ENCODE peak calls at places on chromosomes 3 and 15, in five cellular contexts. D is HCT116; U is aorta; Q is CD8-positive, alpha-beta memory T cell; P is neural progenitor cell. C is an unnamed sample.

GRCh38 chr15:58929891-58930416 is 3.5 kb downstream of the SLTM start:
- DNase-seq in D (no peak), U (no peak), Q (no peak), P (no peak), C (no peak)

GRCh38 chr3:138062626-138063025 is 52.7 kb downstream of the CLDN18 start:
- DNase-seq in D (no peak), U (no peak), Q (no peak), P (no peak), C (no peak)

GRCh38 chr3:123352134-123352554 is 96.7 kb downstream of the ADCY5 start:
- DNase-seq in D (no peak), U (peak; percentile 89), Q (no peak), P (no peak), C (no peak)

GRCh38 chr15:58498821-58499580 is 67.2 kb downstream of the LIPC start:
- DNase-seq in D (no peak), U (no peak), Q (no peak), P (peak; percentile 12), C (no peak)

GRCh38 chr15:37907136-37907535 is 27.3 kb upstream of the TMCO5A start:
- DNase-seq in D (peak; percentile 4), U (no peak), Q (no peak), P (no peak), C (no peak)

GRCh38 chr3:17207019-17207418 is 322.3 kb downstream of the PLCL2 start:
- DNase-seq in D (no peak), U (no peak), Q (no peak), P (no peak), C (no peak)

GRCh38 chr3:174023445-174023844 is 625.9 kb downstream of the NLGN1 start:
- DNase-seq in D (no peak), U (no peak), Q (no peak), P (no peak), C (no peak)

GRCh38 chr15:60002528-60003218 is 1.4 kb upstream of the FOXB1 start:
- DNase-seq in D (no peak), U (no peak), Q (no peak), P (no peak), C (peak; percentile 5)

GRCh38 chr3:86991840-86992430 is 986 bp upstream of the VGLL3 start:
- DNase-seq in D (no peak), U (no peak), Q (no peak), P (no peak), C (no peak)

GRCh38 chr15:25055356-25056068 is 100.7 kb downstream of the SNRPN start:
- DNase-seq in D (no peak), U (peak; percentile 6), Q (peak; percentile 22), P (no peak), C (no peak)

GRCh38 chr3:150447084-150447483 is 39.0 kb downstream of the TSC22D2 start:
- DNase-seq in D (no peak), U (no peak), Q (no peak), P (no peak), C (no peak)
- H3K4me1 ChIP-seq in D (peaks cover 24% of the 10 kb centered on the region), U (no peaks in the 10 kb centered on the region), Q (peaks cover 4% of the 10 kb centered on the region), P (no peaks in the 10 kb centered on the region), C (no peaks in the 10 kb centered on the region)

DNA sequence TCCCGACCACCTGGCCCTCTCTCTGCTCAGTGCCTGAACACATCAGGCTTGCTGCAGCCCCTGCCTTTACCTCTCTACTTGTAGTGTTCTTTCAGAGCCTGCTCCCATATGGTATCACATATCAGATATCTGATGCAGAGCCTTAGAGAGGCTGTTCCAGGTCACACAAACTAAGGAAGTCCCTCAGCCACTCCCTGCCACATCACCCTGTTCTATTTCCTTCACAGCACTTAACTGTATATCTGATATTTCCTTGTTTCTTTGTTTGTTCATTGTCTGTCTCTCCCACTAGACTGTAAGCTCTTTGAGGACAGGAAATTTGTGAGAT is 976 bp upstream of the ALDH1L1 start:
- DNase-seq in D (no peak), U (no peak), Q (no peak), P (no peak), C (no peak)
- H3K4me3 ChIP-seq in D (no peak overlapping the region), U (no peak overlapping the region), Q (no peak overlapping the region), P (no peak overlapping the region), C (no peak overlapping the region)

GRCh38 chr3:42637001-42637400 is 16.5 kb upstream of the ZBTB47 start:
- DNase-seq in D (no peak), U (no peak), Q (no peak), P (no peak), C (no peak)

GRCh38 chr3:42640129-42640528 is 13.4 kb upstream of the ZBTB47 start:
- DNase-seq in D (no peak), U (no peak), Q (no peak), P (no peak), C (no peak)

GRCh38 chr3:42638339-42638842 is 15.1 kb upstream of the ZBTB47 start:
- DNase-seq in D (no peak), U (no peak), Q (no peak), P (no peak), C (peak; percentile 85)

GRCh38 chr3:42639192-42639591 is 14.3 kb upstream of the ZBTB47 start:
- DNase-seq in D (no peak), U (no peak), Q (no peak), P (no peak), C (no peak)

DNA sequence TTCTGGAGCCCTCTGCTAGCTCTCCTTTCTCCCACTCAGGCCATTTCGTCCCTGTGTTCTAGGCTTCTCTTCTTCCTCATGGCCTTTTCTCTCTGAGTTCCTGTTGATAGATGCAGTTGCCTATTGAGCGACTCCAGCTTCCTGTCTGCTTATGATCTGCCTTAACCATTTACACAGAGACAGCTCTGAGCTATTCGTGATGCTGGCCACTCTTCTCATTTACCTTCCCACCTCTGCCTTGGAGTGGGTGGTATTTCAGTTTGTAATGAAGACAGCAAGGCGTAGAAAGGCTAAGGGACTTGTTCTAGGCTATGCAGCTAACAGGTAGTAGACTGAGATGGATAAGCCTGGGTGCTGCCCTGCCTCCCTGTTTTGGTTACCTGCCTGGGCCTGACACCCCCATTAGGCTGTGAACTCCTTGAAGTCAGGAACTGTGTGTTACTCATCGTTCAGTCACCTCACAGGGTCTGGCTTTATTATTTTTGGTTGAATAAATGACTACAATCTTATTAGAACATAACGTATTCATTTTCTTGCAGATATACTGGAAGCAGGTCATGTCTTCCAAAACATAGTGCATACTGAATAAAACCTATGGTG is 12.6 kb upstream of the ZBTB47 start:
- DNase-seq in D (no peak), U (no peak), Q (no peak), P (no peak), C (no peak)
- H3K27ac ChIP-seq in D (no peak overlapping the region), U (no peak overlapping the region), Q (no peak overlapping the region), P (no peak overlapping the region), C (no peak overlapping the region)

DNA sequence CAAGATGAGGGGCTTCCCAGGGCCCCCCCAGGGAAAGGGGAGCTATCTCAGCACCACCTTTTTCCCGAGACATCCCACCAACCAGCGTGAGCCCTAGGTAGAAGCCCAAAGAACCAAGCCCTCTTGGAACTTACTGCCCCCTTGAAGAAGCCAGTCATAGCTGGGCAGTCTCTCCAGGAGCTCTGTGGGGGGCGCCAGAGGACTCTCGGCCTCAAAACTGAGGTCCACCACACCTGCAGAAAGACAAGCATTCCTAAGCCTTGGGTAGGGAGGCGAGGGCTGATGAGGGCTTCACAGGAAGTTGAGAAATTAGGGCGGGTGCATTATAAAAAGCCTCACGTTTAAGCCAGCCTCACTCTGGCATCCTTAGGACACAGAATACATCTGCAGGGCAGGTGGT is 9.0 kb downstream of the SSUH2 start:
- DNase-seq in D (no peak), U (no peak), Q (no peak), P (no peak), C (no peak)
- H3K4me1 ChIP-seq in D (peaks cover 45% of the 10 kb centered on the region), U (no peaks in the 10 kb centered on the region), Q (no peaks in the 10 kb centered on the region), P (peaks cover 24% of the 10 kb centered on the region), C (no peaks in the 10 kb centered on the region)

DNA sequence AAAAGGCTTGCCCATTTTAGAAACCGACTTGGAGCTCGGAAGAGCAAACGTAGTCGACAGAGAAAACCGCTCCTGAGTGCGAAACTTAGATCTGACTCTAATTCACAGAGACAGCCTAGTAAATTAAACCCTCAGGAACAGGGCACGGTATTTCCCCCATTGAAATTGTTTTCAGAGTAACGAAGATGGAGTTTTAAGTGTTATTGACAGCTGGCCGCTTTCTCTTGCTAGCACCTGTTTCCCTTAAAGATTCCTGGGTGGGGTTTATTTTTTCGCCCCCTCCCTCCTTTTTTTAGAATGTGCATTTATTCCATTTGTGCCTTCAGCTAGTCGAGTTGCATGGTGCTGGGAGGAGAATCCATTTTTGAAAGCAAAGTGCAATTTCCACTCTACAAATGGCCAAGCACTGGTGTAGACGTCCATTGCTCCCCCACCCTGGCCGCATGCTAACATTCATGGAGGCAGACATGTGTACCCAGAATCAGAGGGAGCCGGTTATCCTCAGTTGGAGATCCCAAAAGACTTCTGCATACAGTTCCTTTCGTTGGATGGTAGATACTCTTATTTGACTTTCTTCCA is 532.0 kb upstream of the SEMA6D start:
- DNase-seq in D (no peak), U (no peak), Q (no peak), P (no peak), C (no peak)
- H3K4me3 ChIP-seq in D (no peak overlapping the region), U (peak overlapping the region; percentile 99), Q (no peak overlapping the region), P (peak overlapping the region; percentile 66), C (no peak overlapping the region)

GRCh38 chr3:59313365-59313764 is 263.5 kb upstream of the CFAP20DC start:
- DNase-seq in D (peak; percentile 28), U (no peak), Q (no peak), P (peak; percentile 68), C (peak; percentile 53)

GRCh38 chr3:59306436-59306835 is 256.6 kb upstream of the CFAP20DC start:
- DNase-seq in D (no peak), U (no peak), Q (no peak), P (no peak), C (no peak)

GRCh38 chr3:59308001-59308400 is 258.2 kb upstream of the CFAP20DC start:
- DNase-seq in D (no peak), U (no peak), Q (no peak), P (no peak), C (no peak)

GRCh38 chr3:59310736-59311135 is 260.9 kb upstream of the CFAP20DC start:
- DNase-seq in D (no peak), U (no peak), Q (no peak), P (no peak), C (no peak)

DNA sequence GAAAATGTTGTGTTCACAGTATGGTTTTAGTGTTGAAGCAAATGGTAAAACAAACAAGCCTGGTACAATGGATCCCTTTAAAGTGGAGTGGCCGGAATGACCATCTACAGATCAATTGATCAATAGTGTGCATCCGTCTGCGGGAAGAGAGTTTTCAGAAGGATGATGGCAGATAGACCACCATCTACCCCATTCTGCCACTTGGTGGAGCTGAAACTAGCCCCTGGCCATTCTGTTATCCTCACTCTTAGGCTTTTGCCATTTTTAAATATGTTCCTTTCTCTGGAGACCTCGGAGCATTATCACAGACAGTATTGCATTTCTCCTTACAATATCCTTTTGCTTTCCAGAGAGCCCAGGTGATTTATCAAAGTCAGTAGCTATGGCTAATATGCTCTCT is 258.9 kb upstream of the CFAP20DC start:
- DNase-seq in D (no peak), U (no peak), Q (no peak), P (peak; percentile 33), C (no peak)
- H3K27ac ChIP-seq in D (no peak overlapping the region), U (no peak overlapping the region), Q (no peak overlapping the region), P (no peak overlapping the region), C (no peak overlapping the region)

DNA sequence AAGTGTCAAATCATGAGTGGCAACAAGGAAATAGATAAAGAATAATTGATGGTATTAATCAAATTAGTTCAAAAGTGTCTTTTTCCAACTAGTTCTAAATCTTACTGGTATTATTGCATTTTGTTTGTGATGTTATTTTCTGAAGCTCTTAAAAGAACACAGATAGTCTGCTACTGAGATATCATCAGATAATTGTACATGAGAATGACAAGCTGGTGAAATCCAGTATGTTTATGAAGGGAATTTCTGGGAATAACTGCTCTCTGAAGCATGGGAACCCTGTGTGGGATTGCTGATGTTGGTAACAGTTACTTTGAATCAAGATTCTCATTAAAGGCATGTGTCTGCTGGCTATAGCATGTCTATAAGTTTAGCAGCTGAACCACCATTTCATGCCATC is 190.3 kb upstream of the CDIN1 start:
- DNase-seq in D (no peak), U (no peak), Q (no peak), P (no peak), C (no peak)
- H3K4me1 ChIP-seq in D (peaks cover 6% of the 10 kb centered on the region), U (no peaks in the 10 kb centered on the region), Q (no peaks in the 10 kb centered on the region), P (no peaks in the 10 kb centered on the region), C (no peaks in the 10 kb centered on the region)

GRCh38 chr15:66744610-66745279 is 42.7 kb downstream of the SMAD6 start:
- DNase-seq in D (no peak), U (no peak), Q (no peak), P (no peak), C (no peak)
- H3K4me3 ChIP-seq in D (no peak overlapping the region), U (no peak overlapping the region), Q (no peak overlapping the region), P (no peak overlapping the region), C (no peak overlapping the region)

C was measured in CD4-positive, CD25-positive, alpha-beta regulatory T cell.